ENCODE peak calls at places on chromosomes 7 and 10, in four cellular contexts. One of them, this sample, is unnamed.

GRCh38 chr7:712601-713457 is 13.7 kb upstream of the DNAAF5 start:
- DNase-seq in colonic mucosa: no peak
- DNase-seq in SK-N-SH: peak; percentile 90
- DNase-seq in right cardiac atrium: no peak
- DNase-seq in this sample: no peak

GRCh38 chr10:30437039-30437781 is 3.2 kb downstream of the MAP3K8 start:
- DNase-seq in colonic mucosa: no peak
- DNase-seq in SK-N-SH: no peak
- DNase-seq in right cardiac atrium: no peak
- DNase-seq in this sample: no peak

GRCh38 chr10:103504181-103504783 is 10.8 kb downstream of the NEURL1 start:
- DNase-seq in colonic mucosa: no peak
- DNase-seq in SK-N-SH: peak; percentile 27
- DNase-seq in right cardiac atrium: no peak
- DNase-seq in this sample: peak; percentile 55

GRCh38 chr7:86559096-86559495 is 84.6 kb upstream of the GRM3 start:
- DNase-seq in colonic mucosa: no peak
- DNase-seq in SK-N-SH: no peak
- DNase-seq in right cardiac atrium: no peak
- DNase-seq in this sample: no peak

GRCh38 chr7:1531263-1531978 is 919 bp downstream of the MAFK start:
- DNase-seq in colonic mucosa: peak; percentile 58
- DNase-seq in SK-N-SH: peak; percentile 76
- DNase-seq in right cardiac atrium: peak; percentile 77
- DNase-seq in this sample: no peak

GRCh38 chr7:90726623-90727022 is 130.5 kb downstream of the CDK14 start:
- DNase-seq in colonic mucosa: no peak
- DNase-seq in SK-N-SH: no peak
- DNase-seq in right cardiac atrium: peak; percentile 67
- DNase-seq in this sample: no peak

GRCh38 chr7:80883188-80884025 is 35.4 kb downstream of the SEMA3C start:
- DNase-seq in colonic mucosa: no peak
- DNase-seq in SK-N-SH: no peak
- DNase-seq in right cardiac atrium: no peak
- DNase-seq in this sample: peak; percentile 100

GRCh38 chr7:108004220-108005142 is 1.5 kb upstream of the LAMB1 start:
- DNase-seq in colonic mucosa: peak; percentile 59
- DNase-seq in SK-N-SH: no peak
- DNase-seq in right cardiac atrium: no peak
- DNase-seq in this sample: peak; percentile 34

GRCh38 chr10:2111936-2112335 is 374.6 kb upstream of the ADARB2 start:
- DNase-seq in colonic mucosa: no peak
- DNase-seq in SK-N-SH: no peak
- DNase-seq in right cardiac atrium: no peak
- DNase-seq in this sample: peak; percentile 99

GRCh38 chr7:69246758-69247157 is 351.5 kb upstream of the AUTS2 start:
- DNase-seq in colonic mucosa: no peak
- DNase-seq in SK-N-SH: no peak
- DNase-seq in right cardiac atrium: no peak
- DNase-seq in this sample: no peak

GRCh38 chr7:101161692-101162461 is 3.5 kb downstream of the VGF start:
- DNase-seq in colonic mucosa: no peak
- DNase-seq in SK-N-SH: no peak
- DNase-seq in right cardiac atrium: no peak
- DNase-seq in this sample: no peak

GRCh38 chr10:51895209-51895608 is 195.8 kb upstream of the CSTF2T start:
- DNase-seq in colonic mucosa: no peak
- DNase-seq in SK-N-SH: no peak
- DNase-seq in right cardiac atrium: peak; percentile 85
- DNase-seq in this sample: peak; percentile 72

GRCh38 chr7:77877800-77878199 is 79.2 kb downstream of the PHTF2 start:
- DNase-seq in colonic mucosa: no peak
- DNase-seq in SK-N-SH: no peak
- DNase-seq in right cardiac atrium: no peak
- DNase-seq in this sample: no peak

GRCh38 chr10:51117794-51118193 is 43.5 kb downstream of the PRKG1 start:
- DNase-seq in colonic mucosa: no peak
- DNase-seq in SK-N-SH: no peak
- DNase-seq in right cardiac atrium: no peak
- DNase-seq in this sample: no peak

GRCh38 chr7:22863156-22863899 is 40.7 kb upstream of the TOMM7 start:
- DNase-seq in colonic mucosa: no peak
- DNase-seq in SK-N-SH: no peak
- DNase-seq in right cardiac atrium: no peak
- DNase-seq in this sample: peak; percentile 89

GRCh38 chr10:89504691-89505090 is 30.7 kb downstream of the SLC16A12 start:
- DNase-seq in colonic mucosa: no peak
- DNase-seq in SK-N-SH: no peak
- DNase-seq in right cardiac atrium: no peak
- DNase-seq in this sample: no peak

GRCh38 chr7:149147072-149147729 is at the start of gene ZNF398:
- DNase-seq in colonic mucosa: peak; percentile 74
- DNase-seq in SK-N-SH: peak; percentile 99
- DNase-seq in right cardiac atrium: peak; percentile 90
- DNase-seq in this sample: peak; percentile 54

GRCh38 chr7:44052771-44053365 is 8.4 kb downstream of the DBNL start:
- DNase-seq in colonic mucosa: no peak
- DNase-seq in SK-N-SH: no peak
- DNase-seq in right cardiac atrium: peak; percentile 6
- DNase-seq in this sample: no peak

GRCh38 chr10:121337356-121337936 is 260.8 kb downstream of the FGFR2 start:
- DNase-seq in colonic mucosa: no peak
- DNase-seq in SK-N-SH: no peak
- DNase-seq in right cardiac atrium: no peak
- DNase-seq in this sample: no peak

GRCh38 chr7:116384936-116385635 is 114.5 kb upstream of the CAV2 start:
- DNase-seq in colonic mucosa: no peak
- DNase-seq in SK-N-SH: no peak
- DNase-seq in right cardiac atrium: no peak
- DNase-seq in this sample: no peak

GRCh38 chr7:153324094-153324493 is 564.5 kb downstream of the ACTR3B start:
- DNase-seq in colonic mucosa: no peak
- DNase-seq in SK-N-SH: no peak
- DNase-seq in right cardiac atrium: no peak
- DNase-seq in this sample: no peak

DNA sequence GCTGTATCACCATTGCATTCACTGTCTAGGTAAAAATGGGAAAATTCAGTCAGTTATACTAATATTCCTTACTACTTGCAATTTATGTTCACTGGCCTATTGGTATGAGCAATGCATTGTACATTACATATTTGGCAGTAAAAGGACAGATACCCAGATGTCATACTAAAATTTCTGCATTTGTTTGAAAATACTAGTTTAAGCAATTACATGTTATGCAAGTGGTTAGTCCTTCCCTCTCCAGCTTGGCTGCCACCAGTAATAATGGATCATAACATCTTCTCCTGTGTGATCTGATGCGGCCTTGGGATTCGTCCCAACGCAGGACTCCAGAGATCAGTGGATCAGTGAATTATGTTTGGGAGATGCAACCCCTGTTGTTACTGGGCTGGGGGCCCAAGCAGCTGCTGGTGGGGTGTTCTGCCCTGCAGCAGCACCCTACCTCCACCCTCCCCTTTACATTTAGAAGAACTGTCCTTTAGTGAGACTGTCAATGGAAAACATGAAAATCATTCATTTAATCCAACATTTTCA is 11.2 kb upstream of the PDK4 start:
- DNase-seq in colonic mucosa: peak; percentile 27
- DNase-seq in SK-N-SH: no peak
- DNase-seq in right cardiac atrium: no peak
- DNase-seq in this sample: no peak
- H3K27ac ChIP-seq in colonic mucosa: peak overlapping the region; percentile 92
- H3K27ac ChIP-seq in SK-N-SH: no peak overlapping the region
- H3K27ac ChIP-seq in right cardiac atrium: peak overlapping the region; percentile 76
- H3K27ac ChIP-seq in this sample: no peak overlapping the region

DNA sequence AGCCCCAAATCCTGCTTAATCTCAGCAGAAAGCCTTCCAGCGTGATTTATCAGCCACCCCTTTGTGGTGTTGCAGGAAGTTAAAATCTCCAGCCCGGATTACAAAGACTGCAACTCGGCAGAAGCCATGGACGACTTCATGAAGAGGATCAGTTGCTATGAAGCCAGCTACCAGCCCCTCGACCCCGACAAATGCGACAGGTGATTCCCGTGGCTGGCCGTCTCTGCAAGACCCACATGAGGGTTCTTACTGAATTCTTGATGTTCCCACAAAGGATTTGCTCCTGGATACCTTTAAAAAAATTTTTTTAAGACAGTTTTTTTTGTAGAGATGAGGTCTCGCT is 16.7 kb downstream of the PFKFB3 start:
- DNase-seq in colonic mucosa: no peak
- DNase-seq in SK-N-SH: no peak
- DNase-seq in right cardiac atrium: no peak
- DNase-seq in this sample: no peak
- H3K4me1 ChIP-seq in colonic mucosa: no peaks in the 10 kb centered on the region
- H3K4me1 ChIP-seq in SK-N-SH: no peaks in the 10 kb centered on the region
- H3K4me1 ChIP-seq in right cardiac atrium: no peaks in the 10 kb centered on the region
- H3K4me1 ChIP-seq in this sample: peaks cover 20% of the 10 kb centered on the region

GRCh38 chr10:13528138-13528874 is 508 bp downstream of the BEND7 start:
- DNase-seq in colonic mucosa: peak; percentile 25
- DNase-seq in SK-N-SH: peak; percentile 83
- DNase-seq in right cardiac atrium: peak; percentile 60
- DNase-seq in this sample: no peak

GRCh38 chr10:13527864-13528137 is 1.0 kb downstream of the BEND7 start:
- DNase-seq in colonic mucosa: no peak
- DNase-seq in SK-N-SH: no peak
- DNase-seq in right cardiac atrium: no peak
- DNase-seq in this sample: peak; percentile 3

GRCh38 chr10:13526952-13527863 is 1.6 kb downstream of the BEND7 start:
- DNase-seq in colonic mucosa: no peak
- DNase-seq in SK-N-SH: no peak
- DNase-seq in right cardiac atrium: no peak
- DNase-seq in this sample: peak; percentile 61

GRCh38 chr10:13529714-13529973 is 830 bp upstream of the BEND7 start:
- DNase-seq in colonic mucosa: no peak
- DNase-seq in SK-N-SH: no peak
- DNase-seq in right cardiac atrium: no peak
- DNase-seq in this sample: no peak

GRCh38 chr10:13528875-13529713 is at the start of gene BEND7:
- DNase-seq in colonic mucosa: peak; percentile 23
- DNase-seq in SK-N-SH: peak; percentile 95
- DNase-seq in right cardiac atrium: peak; percentile 78
- DNase-seq in this sample: no peak
- H3K27ac ChIP-seq in colonic mucosa: no peak within 1 kb of the TSS
- H3K27ac ChIP-seq in SK-N-SH: peak within 1 kb of the TSS; percentile 67
- H3K27ac ChIP-seq in right cardiac atrium: peak within 1 kb of the TSS; percentile 51
- H3K27ac ChIP-seq in this sample: no peak within 1 kb of the TSS

GRCh38 chr7:99379043-99379577 is 4.6 kb downstream of the ARPC1B start:
- DNase-seq in colonic mucosa: peak; percentile 54
- DNase-seq in SK-N-SH: no peak
- DNase-seq in right cardiac atrium: peak; percentile 88
- DNase-seq in this sample: peak; percentile 91
- H3K4me1 ChIP-seq in colonic mucosa: peaks cover 10% of the 10 kb centered on the region
- H3K4me1 ChIP-seq in SK-N-SH: peaks cover 27% of the 10 kb centered on the region
- H3K4me1 ChIP-seq in right cardiac atrium: peaks cover 19% of the 10 kb centered on the region
- H3K4me1 ChIP-seq in this sample: peaks cover 23% of the 10 kb centered on the region

DNA sequence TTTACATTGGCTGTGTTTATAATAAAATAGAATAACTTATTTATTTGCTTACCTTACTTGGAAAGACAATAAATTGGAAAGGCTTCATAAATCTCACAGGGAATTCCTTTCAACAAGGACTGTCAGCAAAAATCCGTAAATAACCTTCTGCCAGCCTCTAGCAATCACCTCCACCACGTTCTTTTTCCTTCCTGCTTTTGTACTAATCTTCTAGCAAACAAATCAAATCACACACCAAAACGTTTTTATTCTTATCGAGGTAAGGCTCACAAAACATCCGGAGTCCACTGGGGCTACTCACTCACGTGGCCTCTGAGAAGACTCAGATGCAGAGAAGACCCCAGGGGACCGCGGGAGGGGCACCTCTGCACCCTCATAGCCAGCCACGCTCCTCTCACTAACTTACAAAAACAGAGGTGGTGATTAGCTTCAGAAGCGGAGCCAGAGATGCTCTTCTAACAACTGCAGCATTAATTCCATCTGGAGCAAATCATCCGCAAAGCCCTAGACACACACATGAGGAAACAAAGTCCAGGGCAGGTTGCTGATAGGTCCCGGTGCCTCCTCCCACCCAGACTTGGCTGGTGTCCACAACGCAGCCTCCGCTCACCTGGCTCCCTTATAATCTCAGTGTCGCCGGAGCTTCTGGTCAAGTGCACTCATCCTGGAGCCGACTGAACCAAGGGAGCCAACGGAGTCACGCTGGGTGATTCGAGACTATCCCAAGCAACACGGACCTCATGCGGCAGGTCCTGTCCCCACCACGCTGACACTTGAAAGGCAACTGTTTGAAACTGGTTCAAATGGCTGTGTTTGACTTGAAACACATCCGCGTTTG is 22.5 kb downstream of the CTBP2 start:
- DNase-seq in colonic mucosa: peak; percentile 87
- DNase-seq in SK-N-SH: no peak
- DNase-seq in right cardiac atrium: peak; percentile 49
- DNase-seq in this sample: no peak
- H3K27ac ChIP-seq in colonic mucosa: peak overlapping the region; percentile 4
- H3K27ac ChIP-seq in SK-N-SH: peak overlapping the region; percentile 29
- H3K27ac ChIP-seq in right cardiac atrium: peak overlapping the region; percentile 7
- H3K27ac ChIP-seq in this sample: no peak overlapping the region

GRCh38 chr7:2710256-2710655 is 22.3 kb downstream of the AMZ1 start:
- DNase-seq in colonic mucosa: no peak
- DNase-seq in SK-N-SH: no peak
- DNase-seq in right cardiac atrium: no peak
- DNase-seq in this sample: no peak

GRCh38 chr7:2710901-2711551 is 23.0 kb downstream of the AMZ1 start:
- DNase-seq in colonic mucosa: no peak
- DNase-seq in SK-N-SH: no peak
- DNase-seq in right cardiac atrium: no peak
- DNase-seq in this sample: no peak

GRCh38 chr7:2713370-2713769 is 25.4 kb downstream of the AMZ1 start:
- DNase-seq in colonic mucosa: no peak
- DNase-seq in SK-N-SH: peak; percentile 73
- DNase-seq in right cardiac atrium: peak; percentile 71
- DNase-seq in this sample: no peak

GRCh38 chr7:2713978-2714377 is 26.0 kb downstream of the AMZ1 start:
- DNase-seq in colonic mucosa: no peak
- DNase-seq in SK-N-SH: no peak
- DNase-seq in right cardiac atrium: no peak
- DNase-seq in this sample: no peak

GRCh38 chr7:2711895-2712675 is 24.1 kb downstream of the AMZ1 start:
- DNase-seq in colonic mucosa: no peak
- DNase-seq in SK-N-SH: no peak
- DNase-seq in right cardiac atrium: no peak
- DNase-seq in this sample: no peak
- H3K4me1 ChIP-seq in colonic mucosa: peaks cover 6% of the 10 kb centered on the region
- H3K4me1 ChIP-seq in SK-N-SH: peaks cover 18% of the 10 kb centered on the region
- H3K4me1 ChIP-seq in right cardiac atrium: peaks cover 5% of the 10 kb centered on the region
- H3K4me1 ChIP-seq in this sample: no peaks in the 10 kb centered on the region

GRCh38 chr7:151010307-151011096 is 13.8 kb downstream of the ATG9B start:
- DNase-seq in colonic mucosa: no peak
- DNase-seq in SK-N-SH: no peak
- DNase-seq in right cardiac atrium: peak; percentile 65
- DNase-seq in this sample: peak; percentile 32
- H3K27ac ChIP-seq in colonic mucosa: no peak overlapping the region
- H3K27ac ChIP-seq in SK-N-SH: no peak overlapping the region
- H3K27ac ChIP-seq in right cardiac atrium: no peak overlapping the region
- H3K27ac ChIP-seq in this sample: no peak overlapping the region